ENCODE peak calls at places on chromosomes 12 and 14, in four cellular contexts. One of them, this sample, is unnamed.

GRCh38 chr12:57619434-57620244 is 8.4 kb downstream of the ARHGEF25 start:
- DNase-seq in A549: no peak
- DNase-seq in DND-41: no peak
- DNase-seq in mucosa of descending colon: peak; percentile 62
- DNase-seq in this sample: peak; percentile 45

GRCh38 chr14:77882098-77882497 is 82.2 kb downstream of the ADCK1 start:
- DNase-seq in A549: no peak
- DNase-seq in mucosa of descending colon: no peak
- DNase-seq in DND-41: peak; percentile 61
- DNase-seq in this sample: peak; percentile 14

GRCh38 chr12:2691001-2691339 is 103.8 kb upstream of the FKBP4 start:
- DNase-seq in DND-41: no peak
- DNase-seq in mucosa of descending colon: peak; percentile 56
- DNase-seq in A549: no peak
- DNase-seq in this sample: no peak

GRCh38 chr12:21648378-21648777 is 9.3 kb downstream of the LDHB start:
- DNase-seq in A549: no peak
- DNase-seq in DND-41: no peak
- DNase-seq in mucosa of descending colon: no peak
- DNase-seq in this sample: no peak

GRCh38 chr14:25048170-25049126 is 1.5 kb downstream of the STXBP6 start:
- DNase-seq in mucosa of descending colon: peak; percentile 48
- DNase-seq in DND-41: no peak
- DNase-seq in A549: no peak
- DNase-seq in this sample: peak; percentile 30

GRCh38 chr12:88111074-88111652 is 30.7 kb downstream of the CEP290 start:
- DNase-seq in mucosa of descending colon: no peak
- DNase-seq in DND-41: no peak
- DNase-seq in A549: peak; percentile 20
- DNase-seq in this sample: peak; percentile 70

GRCh38 chr14:31106768-31107167 is 80.6 kb upstream of the STRN3 start:
- DNase-seq in DND-41: no peak
- DNase-seq in mucosa of descending colon: no peak
- DNase-seq in A549: no peak
- DNase-seq in this sample: peak; percentile 51

GRCh38 chr14:81430284-81430683 is 30.2 kb upstream of the STON2 start:
- DNase-seq in mucosa of descending colon: no peak
- DNase-seq in DND-41: no peak
- DNase-seq in A549: no peak
- DNase-seq in this sample: no peak

GRCh38 chr12:52829986-52830385 is 4.1 kb downstream of the KRT79 start:
- DNase-seq in A549: no peak
- DNase-seq in DND-41: no peak
- DNase-seq in mucosa of descending colon: no peak
- DNase-seq in this sample: no peak

GRCh38 chr12:121120323-121120722 is 12.4 kb upstream of the P2RX7 start:
- DNase-seq in DND-41: no peak
- DNase-seq in mucosa of descending colon: no peak
- DNase-seq in A549: no peak
- DNase-seq in this sample: no peak

GRCh38 chr14:21534576-21534975 is 8.4 kb upstream of the SALL2 start:
- DNase-seq in A549: no peak
- DNase-seq in mucosa of descending colon: no peak
- DNase-seq in DND-41: no peak
- DNase-seq in this sample: no peak

GRCh38 chr14:44895716-44896115 is 66.0 kb downstream of the KLHL28 start:
- DNase-seq in A549: no peak
- DNase-seq in DND-41: no peak
- DNase-seq in mucosa of descending colon: no peak
- DNase-seq in this sample: peak; percentile 87

GRCh38 chr12:124032265-124032886 is 59.4 kb downstream of the ZNF664 start:
- DNase-seq in A549: peak; percentile 89
- DNase-seq in mucosa of descending colon: no peak
- DNase-seq in DND-41: peak; percentile 47
- DNase-seq in this sample: peak; percentile 69

GRCh38 chr14:52961060-52961639 is 10.3 kb upstream of the FERMT2 start:
- DNase-seq in A549: peak; percentile 73
- DNase-seq in mucosa of descending colon: peak; percentile 30
- DNase-seq in DND-41: peak; percentile 66
- DNase-seq in this sample: peak; percentile 79

GRCh38 chr14:75247286-75247922 is 31.2 kb upstream of the FOS start:
- DNase-seq in DND-41: peak; percentile 81
- DNase-seq in A549: no peak
- DNase-seq in mucosa of descending colon: no peak
- DNase-seq in this sample: no peak

GRCh38 chr12:1531654-1532366 is 62.6 kb downstream of the FBXL14 start:
- DNase-seq in A549: no peak
- DNase-seq in DND-41: no peak
- DNase-seq in mucosa of descending colon: no peak
- DNase-seq in this sample: no peak

GRCh38 chr12:1533205-1533601 is 61.2 kb downstream of the FBXL14 start:
- DNase-seq in mucosa of descending colon: no peak
- DNase-seq in A549: no peak
- DNase-seq in DND-41: no peak
- DNase-seq in this sample: no peak

GRCh38 chr12:1532796-1533195 is 61.6 kb downstream of the FBXL14 start:
- DNase-seq in mucosa of descending colon: no peak
- DNase-seq in DND-41: no peak
- DNase-seq in A549: no peak
- DNase-seq in this sample: no peak

GRCh38 chr12:1531160-1531653 is 63.2 kb downstream of the FBXL14 start:
- DNase-seq in mucosa of descending colon: peak; percentile 42
- DNase-seq in DND-41: no peak
- DNase-seq in A549: no peak
- DNase-seq in this sample: no peak

DNA sequence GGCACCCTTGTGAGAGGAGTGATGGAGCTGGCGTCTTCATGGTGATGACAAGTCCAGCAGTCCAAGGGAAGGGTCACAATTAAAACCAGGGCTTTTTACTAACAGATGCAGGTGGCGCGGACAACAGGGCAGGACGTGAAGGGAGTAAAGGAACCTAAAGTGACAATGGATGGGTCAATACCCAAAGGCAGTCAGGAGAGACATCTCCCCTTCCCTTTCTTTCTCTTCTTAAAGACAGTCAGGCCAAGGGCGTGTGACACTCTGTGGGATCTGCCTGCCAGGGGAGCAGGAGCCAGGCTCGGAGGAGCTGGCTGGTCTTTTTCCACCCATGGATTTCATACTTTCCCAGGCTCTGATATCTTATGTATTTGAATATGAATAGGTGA is 62.0 kb downstream of the FBXL14 start:
- DNase-seq in DND-41: no peak
- DNase-seq in A549: no peak
- DNase-seq in mucosa of descending colon: no peak
- DNase-seq in this sample: no peak
- H3K4me3 ChIP-seq in DND-41: no peak overlapping the region
- H3K4me3 ChIP-seq in A549: no peak overlapping the region
- H3K4me3 ChIP-seq in mucosa of descending colon: no peak overlapping the region
- H3K4me3 ChIP-seq in this sample: no peak overlapping the region

DNA sequence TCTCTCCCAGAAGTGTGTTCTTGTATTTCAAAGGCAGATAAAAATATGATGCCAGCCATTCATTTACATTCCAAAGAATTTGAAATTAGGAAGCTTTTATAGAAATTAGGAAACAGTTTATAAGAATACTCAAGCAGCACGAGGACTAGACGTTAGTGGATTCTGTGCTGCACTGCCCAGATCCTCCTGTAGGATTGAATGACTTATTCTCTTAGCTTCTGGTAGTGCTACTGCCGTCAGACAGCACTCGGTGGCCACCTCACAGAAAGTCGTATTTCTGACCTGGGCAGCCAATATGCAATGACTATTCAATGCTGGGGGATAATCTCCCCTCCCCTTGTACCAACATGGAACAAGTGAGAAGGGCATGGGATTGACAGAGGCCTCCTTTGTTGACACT is 326.4 kb downstream of the RPL10L start:
- DNase-seq in DND-41: no peak
- DNase-seq in A549: no peak
- DNase-seq in mucosa of descending colon: no peak
- DNase-seq in this sample: no peak
- TF ChIP-seq CTCF in DND-41: no peak
- TF ChIP-seq CTCF in A549: no peak
- TF ChIP-seq CTCF in mucosa of descending colon: no peak
- TF ChIP-seq CTCF in this sample: peak; percentile 3

GRCh38 chr12:94258593-94258992 is 110.2 kb downstream of the PLXNC1 start:
- DNase-seq in DND-41: no peak
- DNase-seq in A549: no peak
- DNase-seq in mucosa of descending colon: no peak
- DNase-seq in this sample: no peak

GRCh38 chr12:94260717-94261116 is 112.3 kb downstream of the PLXNC1 start:
- DNase-seq in A549: no peak
- DNase-seq in DND-41: no peak
- DNase-seq in mucosa of descending colon: no peak
- DNase-seq in this sample: no peak

GRCh38 chr12:94260017-94260416 is 111.6 kb downstream of the PLXNC1 start:
- DNase-seq in mucosa of descending colon: no peak
- DNase-seq in A549: no peak
- DNase-seq in DND-41: no peak
- DNase-seq in this sample: no peak

GRCh38 chr12:94254270-94254669 is 105.9 kb downstream of the PLXNC1 start:
- DNase-seq in mucosa of descending colon: no peak
- DNase-seq in A549: no peak
- DNase-seq in DND-41: no peak
- DNase-seq in this sample: no peak

DNA sequence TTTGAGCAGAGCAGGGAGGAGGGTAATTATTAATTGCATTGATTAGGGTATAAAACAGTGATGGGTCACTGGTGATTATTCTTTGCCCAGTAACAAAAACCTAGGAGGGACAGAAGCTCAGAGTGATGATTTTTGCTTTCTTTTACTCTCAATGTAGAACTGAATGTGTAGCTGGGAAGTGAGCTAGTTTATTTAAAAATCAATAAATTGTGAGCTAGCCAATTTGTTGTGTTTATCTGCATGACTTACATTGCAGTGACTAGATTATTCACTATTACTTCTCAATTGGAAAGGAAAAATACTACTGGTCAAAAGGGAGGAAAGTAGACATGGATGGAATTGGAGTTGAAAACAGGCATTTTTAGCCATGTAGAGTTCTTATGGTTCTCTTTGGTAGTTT is 107.1 kb downstream of the PLXNC1 start:
- DNase-seq in DND-41: no peak
- DNase-seq in A549: no peak
- DNase-seq in mucosa of descending colon: no peak
- DNase-seq in this sample: no peak
- H3K4me3 ChIP-seq in DND-41: no peak overlapping the region
- H3K4me3 ChIP-seq in A549: no peak overlapping the region
- H3K4me3 ChIP-seq in mucosa of descending colon: no peak overlapping the region
- H3K4me3 ChIP-seq in this sample: no peak overlapping the region

GRCh38 chr14:67420102-67420739 is 8.3 kb upstream of the PLEK2 start:
- DNase-seq in DND-41: peak; percentile 60
- DNase-seq in A549: no peak
- DNase-seq in mucosa of descending colon: peak; percentile 77
- DNase-seq in this sample: no peak
- TF ChIP-seq CTCF in DND-41: peak; percentile 75
- TF ChIP-seq CTCF in A549: peak; percentile 50
- TF ChIP-seq CTCF in mucosa of descending colon: no peak
- TF ChIP-seq CTCF in this sample: peak; percentile 49

GRCh38 chr12:46265734-46266133 is 3.1 kb downstream of the SLC38A1 start:
- DNase-seq in DND-41: no peak
- DNase-seq in A549: no peak
- DNase-seq in mucosa of descending colon: no peak
- DNase-seq in this sample: no peak

GRCh38 chr12:46261658-46262057 is 7.2 kb downstream of the SLC38A1 start:
- DNase-seq in A549: no peak
- DNase-seq in mucosa of descending colon: no peak
- DNase-seq in DND-41: no peak
- DNase-seq in this sample: no peak

GRCh38 chr12:46265102-46265501 is 3.7 kb downstream of the SLC38A1 start:
- DNase-seq in A549: no peak
- DNase-seq in mucosa of descending colon: no peak
- DNase-seq in DND-41: no peak
- DNase-seq in this sample: peak; percentile 55

GRCh38 chr12:46264057-46264456 is 4.8 kb downstream of the SLC38A1 start:
- DNase-seq in mucosa of descending colon: no peak
- DNase-seq in DND-41: no peak
- DNase-seq in A549: no peak
- DNase-seq in this sample: peak; percentile 56

GRCh38 chr12:46263140-46264017 is 5.5 kb downstream of the SLC38A1 start:
- DNase-seq in DND-41: no peak
- DNase-seq in mucosa of descending colon: no peak
- DNase-seq in A549: no peak
- DNase-seq in this sample: no peak
- H3K4me3 ChIP-seq in DND-41: no peak overlapping the region
- H3K4me3 ChIP-seq in mucosa of descending colon: no peak overlapping the region
- H3K4me3 ChIP-seq in A549: no peak overlapping the region
- H3K4me3 ChIP-seq in this sample: no peak overlapping the region

GRCh38 chr12:131116437-131117117 is 162.9 kb downstream of the ADGRD1 start:
- DNase-seq in A549: peak; percentile 45
- DNase-seq in mucosa of descending colon: no peak
- DNase-seq in DND-41: no peak
- DNase-seq in this sample: no peak
- TF ChIP-seq CTCF in A549: peak; percentile 56
- TF ChIP-seq CTCF in mucosa of descending colon: no peak
- TF ChIP-seq CTCF in DND-41: peak; percentile 48
- TF ChIP-seq CTCF in this sample: no peak

GRCh38 chr14:67357583-67358354 is 1.8 kb downstream of the ATP6V1D start:
- DNase-seq in A549: no peak
- DNase-seq in DND-41: no peak
- DNase-seq in mucosa of descending colon: no peak
- DNase-seq in this sample: peak; percentile 57
- H3K4me3 ChIP-seq in A549: no peak overlapping the region
- H3K4me3 ChIP-seq in DND-41: no peak overlapping the region
- H3K4me3 ChIP-seq in mucosa of descending colon: no peak overlapping the region
- H3K4me3 ChIP-seq in this sample: peak overlapping the region; percentile 99

DNA sequence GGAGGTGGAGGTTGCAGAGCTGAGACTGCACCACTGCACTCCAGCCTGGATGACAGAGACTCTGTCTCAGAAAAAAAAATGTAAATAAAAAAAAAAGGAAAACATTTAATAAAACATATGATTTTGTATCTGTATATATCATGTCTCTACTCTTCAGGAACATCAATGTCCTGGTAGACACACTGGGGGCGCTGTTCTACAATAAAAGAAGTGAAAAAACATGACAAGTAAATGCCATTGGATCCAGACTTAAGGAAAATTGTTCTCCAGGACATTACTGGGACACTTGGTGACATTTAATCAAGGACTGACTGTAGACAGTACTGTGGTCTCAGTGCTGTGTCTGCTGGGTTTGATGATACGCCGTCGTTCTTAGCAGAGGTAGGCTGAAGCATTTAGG is 15.5 kb upstream of the KLC1 start:
- DNase-seq in DND-41: no peak
- DNase-seq in mucosa of descending colon: no peak
- DNase-seq in A549: no peak
- DNase-seq in this sample: peak; percentile 24
- TF ChIP-seq CTCF in DND-41: peak; percentile 39
- TF ChIP-seq CTCF in mucosa of descending colon: no peak
- TF ChIP-seq CTCF in A549: peak; percentile 25
- TF ChIP-seq CTCF in this sample: no peak

This sample was measured in epithelial cell of esophagus.